ENCODE peak calls at places on chromosome X, in four cellular contexts. I is OCI-LY7, Q is sigmoid colon, M is mammary epithelial cell. C is an unnamed sample. For H3K4me1, the result is how much of the 10 kb centered on the place peaks cover.

GRCh38 chrX:155313766-155314165 is 20.6 kb downstream of the CLIC2 start:
- DNase-seq in I (no peak), Q (no peak), M (no peak), C (peak)

GRCh38 chrX:20294284-20294683 is 27.6 kb upstream of the RPS6KA3 start:
- DNase-seq in I (no peak), Q (no peak), M (no peak), C (no peak)

GRCh38 chrX:107674480-107675364 is 46.4 kb downstream of the PRPS1 start:
- DNase-seq in I (peak), Q (peak), M (peak), C (no peak)

GRCh38 chrX:130878350-130879341 is 24.4 kb downstream of the ENOX2 start:
- DNase-seq in I (no peak), Q (no peak), M (peak), C (peak)

GRCh38 chrX:51461053-51462050 is 35.0 kb downstream of the NUDT11 start:
- DNase-seq in I (peak), Q (no peak), M (peak), C (no peak)

GRCh38 chrX:1483843-1484637 is 31.3 kb upstream of the ASMTL start:
- DNase-seq in I (peak), Q (peak), M (no peak), C (no peak)

GRCh38 chrX:39729834-39730670 is 367.7 kb downstream of the BCOR start:
- DNase-seq in I (no peak), Q (no peak), M (no peak), C (no peak)

GRCh38 chrX:39261446-39262147 is 460.3 kb downstream of the MID1IP1 start:
- DNase-seq in I (peak), Q (no peak), M (peak), C (peak)

GRCh38 chrX:2712890-2713860 is 22.1 kb downstream of the CD99 start:
- DNase-seq in I (peak), Q (no peak), M (no peak), C (no peak)

GRCh38 chrX:40132751-40133150 is 35.0 kb upstream of the BCOR start:
- DNase-seq in I (no peak), Q (peak), M (peak), C (peak)

GRCh38 chrX:148412006-148412405 is 88.4 kb upstream of the AFF2 start:
- DNase-seq in I (no peak), Q (no peak), M (peak), C (no peak)

GRCh38 chrX:100647095-100647494 is 3.1 kb downstream of the SRPX2 start:
- DNase-seq in I (peak), Q (no peak), M (no peak), C (no peak)

GRCh38 chrX:78064152-78064551 is 39.9 kb upstream of the PGK1 start:
- DNase-seq in I (no peak), Q (no peak), M (no peak), C (no peak)

GRCh38 chrX:68196939-68197791 is 236.1 kb downstream of the OPHN1 start:
- DNase-seq in I (peak), Q (no peak), M (peak), C (peak)

GRCh38 chrX:154094833-154095232 is 2.7 kb downstream of the MECP2 start:
- DNase-seq in I (no peak), Q (no peak), M (no peak), C (no peak)

GRCh38 chrX:124641737-124642491 is 295.6 kb downstream of the SH2D1A start:
- DNase-seq in I (peak), Q (no peak), M (no peak), C (no peak)

GRCh38 chrX:150897371-150898319 is 823 bp downstream of the CD99L2 start:
- DNase-seq in I (peak), Q (no peak), M (peak), C (no peak)

GRCh38 chrX:150605603-150606002 is 37.2 kb downstream of the MTM1 start:
- DNase-seq in I (no peak), Q (no peak), M (no peak), C (no peak)

GRCh38 chrX:68433155-68433980 is at the start of gene OPHN1:
- DNase-seq in I (no peak), Q (peak), M (peak), C (peak)

GRCh38 chrX:114127411-114128025 is 456.4 kb upstream of the HTR2C start:
- DNase-seq in I (no peak), Q (peak), M (no peak), C (no peak)

GRCh38 chrX:76454456-76454927 is 27.0 kb downstream of the MAGEE1 start:
- DNase-seq in I (peak), Q (no peak), M (peak), C (no peak)

GRCh38 chrX:131739823-131740222 is 195.9 kb downstream of the OR13H1 start:
- DNase-seq in I (no peak), Q (no peak), M (peak), C (peak)

GRCh38 chrX:152904151-152905080 is 6.5 kb downstream of the ZNF185 start:
- DNase-seq in I (peak), Q (no peak), M (peak), C (no peak)

GRCh38 chrX:68681443-68681941 is 34.0 kb downstream of the STARD8 start:
- DNase-seq in I (no peak), Q (no peak), M (peak), C (no peak)

GRCh38 chrX:97524997-97525396 is 641.3 kb downstream of the RPA4 start:
- DNase-seq in I (no peak), Q (no peak), M (no peak), C (no peak)

GRCh38 chrX:9785944-9786741 is at the start of gene SHROOM2:
- DNase-seq in I (no peak), Q (no peak), M (no peak), C (no peak)

GRCh38 chrX:27336466-27337091 is 126.6 kb downstream of the PPP4R3C start:
- DNase-seq in I (peak), Q (no peak), M (peak), C (no peak)

GRCh38 chrX:107894038-107894437 is 68.4 kb downstream of the MID2 start:
- DNase-seq in I (peak), Q (no peak), M (peak), C (peak)

GRCh38 chrX:131764224-131764623 is 220.3 kb downstream of the OR13H1 start:
- DNase-seq in I (no peak), Q (no peak), M (peak), C (no peak)

GRCh38 chrX:37817176-37817575 is 30.2 kb downstream of the DYNLT3 start:
- DNase-seq in I (peak), Q (no peak), M (no peak), C (no peak)

GRCh38 chrX:40938418-40938817 is 146.8 kb upstream of the USP9X start:
- DNase-seq in I (no peak), Q (no peak), M (no peak), C (no peak)

GRCh38 chrX:151975228-151975593 is 735 bp upstream of the GABRE start:
- DNase-seq in I (no peak), Q (no peak), M (no peak), C (no peak)

GRCh38 chrX:119015407-119016242 is 41.2 kb downstream of the LONRF3 start:
- DNase-seq in I (peak), Q (peak), M (peak), C (peak)

GRCh38 chrX:154717824-154718223 is 33.1 kb downstream of the GAB3 start:
- DNase-seq in I (peak), Q (no peak), M (no peak), C (no peak)

GRCh38 chrX:123909498-123909897 is 49.6 kb downstream of the XIAP start:
- DNase-seq in I (no peak), Q (no peak), M (no peak), C (no peak)

GRCh38 chrX:130120321-130120731 is 10.0 kb upstream of the ELF4 start:
- DNase-seq in I (peak), Q (no peak), M (no peak), C (no peak)

GRCh38 chrX:17706676-17707075 is 30.6 kb upstream of the SCML1 start:
- DNase-seq in I (no peak), Q (no peak), M (peak), C (peak)

DNA sequence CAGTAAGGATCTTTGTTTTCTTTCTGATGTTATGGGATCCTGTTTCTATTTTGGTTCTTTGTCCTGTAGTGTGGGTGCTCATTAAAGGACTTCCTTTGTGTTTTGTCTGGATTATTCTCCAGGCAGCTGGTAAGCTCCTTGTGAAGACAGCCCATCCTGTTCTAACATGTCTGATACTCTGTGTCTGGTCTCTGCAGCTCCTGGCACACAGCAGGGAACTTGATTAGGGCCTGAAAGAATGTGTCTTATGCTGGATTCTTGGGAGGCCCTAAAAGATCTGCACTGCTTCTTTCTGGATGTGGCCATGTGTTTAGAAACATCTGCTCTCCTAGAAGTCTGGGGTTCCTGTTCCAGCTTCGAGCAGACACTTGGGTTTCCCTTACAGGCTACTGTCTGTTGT is 38.1 kb upstream of the ATXN3L start:
- DNase-seq in I (no peak), Q (no peak), M (peak), C (peak)
- H3K27ac ChIP-seq in I (no peak), Q (no peak), M (peak), C (peak)

GRCh38 chrX:56281789-56282188 is 49.6 kb downstream of the KLF8 start:
- DNase-seq in I (peak), Q (no peak), M (peak), C (no peak)
- TF ChIP-seq CTCF in I (peak), Q (no peak), M (peak), C (peak)

DNA sequence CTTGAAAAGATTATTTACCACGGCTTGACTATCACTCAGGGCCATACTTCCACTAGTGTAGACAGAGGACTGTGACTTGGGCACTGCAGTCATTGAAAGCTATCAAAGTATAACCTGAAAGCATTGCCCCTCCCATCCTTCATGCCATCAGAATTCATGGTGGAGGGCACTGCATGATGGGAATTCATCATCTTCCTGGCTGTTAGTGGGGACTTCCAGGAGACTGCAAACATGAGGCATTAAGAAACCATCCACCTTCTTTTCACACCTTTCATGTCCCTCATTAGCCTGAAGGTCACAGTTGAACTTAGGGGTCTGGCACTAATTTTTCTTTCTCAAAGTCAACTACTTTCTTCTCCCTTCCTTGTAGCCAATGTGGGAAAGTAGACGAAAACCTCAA is 25.8 kb downstream of the VSIG4 start:
- DNase-seq in I (no peak), Q (no peak), M (no peak), C (no peak)
- H3K4me1 ChIP-seq in I (half or more), Q (under half), M (under half), C (under half)

GRCh38 chrX:72084114-72084513 is 47.6 kb downstream of the RTL5 start:
- DNase-seq in I (no peak), Q (no peak), M (no peak), C (no peak)
- H3K27ac ChIP-seq in I (no peak), Q (no peak), M (no peak), C (no peak)